ENCODE peak calls at places on chromosome 14, in eight cellular contexts. K, U, T, C, Z, B, N and D are unnamed samples. For H3K4me1, the result is how much of the 10 kb centered on the place peaks cover.

GRCh38 chr14:72644038-72644437 is 249.9 kb downstream of the DPF3 start:
- DNase-seq in K (no peak), B (peak), N (no peak), C (no peak), Z (no peak), U (no peak), T (no peak), D (no peak)

GRCh38 chr14:104690266-104690711 is 871 bp downstream of the INF2 start:
- DNase-seq in T (peak), U (no peak), Z (no peak), K (peak), B (no peak), N (no peak), C (peak), D (no peak)

GRCh38 chr14:30214456-30215090 is 286.9 kb upstream of the PRKD1 start:
- DNase-seq in C (no peak), Z (peak), K (no peak), N (no peak), U (no peak), T (peak), B (peak), D (peak)

GRCh38 chr14:102930753-102931579 is 8.5 kb downstream of the AMN start:
- DNase-seq in Z (peak), K (peak), B (peak), C (peak), U (peak), N (no peak), T (peak), D (no peak)

GRCh38 chr14:58078068-58078467 is 73.9 kb downstream of the ARMH4 start:
- DNase-seq in Z (no peak), U (no peak), B (peak), T (no peak), N (no peak), K (no peak), C (no peak), D (no peak)

GRCh38 chr14:95460647-95461478 is 55.6 kb downstream of the SYNE3 start:
- DNase-seq in N (no peak), C (no peak), U (no peak), B (peak), K (peak), T (peak), Z (peak), D (no peak)

GRCh38 chr14:73759183-73759713 is 45.1 kb upstream of the PNMA1 start:
- DNase-seq in K (peak), Z (peak), B (peak), T (peak), C (peak), N (peak), U (peak), D (peak)

GRCh38 chr14:34781242-34781641 is 66.8 kb upstream of the CFL2 start:
- DNase-seq in Z (no peak), N (no peak), C (no peak), U (no peak), K (no peak), T (no peak), B (peak), D (no peak)

GRCh38 chr14:102922490-102923200 is at the start of gene AMN:
- DNase-seq in C (no peak), Z (peak), B (no peak), T (peak), N (no peak), K (peak), U (no peak), D (no peak)

GRCh38 chr14:106564058-106564643 is 1037.8 kb downstream of the TMEM121 start:
- DNase-seq in B (no peak), K (peak), Z (peak), C (no peak), T (peak), U (no peak), N (peak), D (peak)

GRCh38 chr14:38078393-38078792 is 129.3 kb upstream of the SSTR1 start:
- DNase-seq in U (peak), B (no peak), K (peak), T (peak), N (peak), Z (no peak), C (peak), D (peak)

GRCh38 chr14:36254020-36254614 is 66.3 kb downstream of the MBIP start:
- DNase-seq in Z (peak), T (no peak), U (peak), K (no peak), C (no peak), B (peak), N (no peak), D (no peak)

GRCh38 chr14:72128629-72129028 is 196.4 kb downstream of the RGS6 start:
- DNase-seq in C (no peak), Z (no peak), T (no peak), U (no peak), N (no peak), K (no peak), B (no peak), D (no peak)

GRCh38 chr14:102891556-102891955 is 30.9 kb upstream of the AMN start:
- DNase-seq in K (no peak), B (peak), T (no peak), Z (no peak), N (no peak), C (no peak), U (no peak), D (no peak)

GRCh38 chr14:69138189-69138535 is 14.8 kb downstream of the DCAF5 start:
- DNase-seq in Z (no peak), B (peak), N (no peak), C (no peak), K (no peak), U (no peak), T (no peak), D (no peak)
- H3K4me3 ChIP-seq in Z (peak), B (no peak), N (no peak), C (no peak), K (no peak), U (no peak), T (no peak), D (no peak)

DNA sequence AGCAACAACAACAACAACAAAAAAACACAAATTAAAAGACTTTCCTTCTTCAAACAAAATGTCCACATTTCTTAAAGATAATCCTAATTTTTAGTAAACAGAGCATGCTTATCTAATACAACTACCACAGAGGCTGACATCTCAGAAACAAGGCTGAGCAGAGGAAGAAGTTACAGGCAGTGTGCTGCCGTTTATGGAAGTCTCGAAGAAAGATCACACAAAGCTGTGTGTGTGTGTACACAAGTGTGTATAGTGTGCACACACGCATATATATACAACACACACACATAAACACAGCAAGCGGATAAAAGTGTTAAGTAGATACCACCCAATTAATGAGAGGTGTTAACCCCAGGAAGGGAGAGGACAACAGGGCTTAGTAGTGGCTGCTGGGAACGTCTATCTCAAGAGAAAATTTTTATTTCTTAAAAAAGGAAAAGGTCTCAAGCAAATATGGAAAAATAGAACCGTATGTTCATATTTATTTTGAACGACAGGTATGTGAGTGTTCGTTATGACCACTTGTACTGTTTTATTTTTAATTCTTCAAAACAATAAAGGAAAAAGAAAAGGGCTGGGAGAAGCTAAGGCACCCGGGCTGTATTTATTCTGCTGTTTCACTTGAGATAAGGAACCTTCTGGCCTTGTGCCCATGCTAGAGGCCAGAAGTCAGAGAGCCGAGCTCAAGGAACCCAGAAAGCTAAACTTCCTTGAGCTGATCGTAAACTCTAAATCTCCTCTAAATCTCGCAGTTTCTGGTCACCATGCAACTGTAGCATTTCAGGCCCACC is 15.1 kb downstream of the CCDC88C start:
- DNase-seq in C (peak), K (peak), Z (no peak), U (peak), N (no peak), B (no peak), T (peak), D (peak)
- H3K4me1 ChIP-seq in C (half or more), K (under half), Z (under half), U (under half), N (half or more), B (under half), T (under half), D (half or more)

GRCh38 chr14:22532345-22533056 is 56.5 kb downstream of the DAD1 start:
- DNase-seq in U (no peak), K (no peak), B (peak), T (no peak), N (no peak), Z (no peak), C (no peak), D (no peak)
- H3K4me3 ChIP-seq in U (no peak), K (no peak), B (no peak), T (no peak), N (peak), Z (no peak), C (no peak), D (no peak)

DNA sequence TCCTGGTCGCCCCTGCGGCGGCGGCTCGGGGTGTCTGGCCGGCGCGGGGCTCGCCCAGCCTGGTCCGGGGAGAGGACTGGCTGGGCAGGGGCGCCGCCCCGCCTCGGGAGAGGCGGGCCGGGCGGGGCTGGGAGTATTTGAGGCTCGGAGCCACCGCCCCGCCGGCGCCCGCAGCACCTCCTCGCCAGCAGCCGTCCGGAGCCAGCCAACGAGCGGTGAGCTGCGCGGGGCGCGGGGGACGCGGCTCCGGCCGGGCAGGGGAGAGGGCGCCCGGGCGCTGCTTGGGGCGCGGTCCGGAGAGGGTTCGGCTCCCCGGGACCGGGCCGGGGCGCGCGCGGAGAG is at the start of gene LGALS3:
- DNase-seq in N (peak), U (peak), Z (peak), C (peak), B (peak), K (peak), T (peak), D (peak)
- H3K4me1 ChIP-seq in N (under half), U (under half), Z (under half), C (under half), B (under half), K (under half), T (under half), D (under half)

GRCh38 chr14:90966493-90966892 is 93.9 kb downstream of the RPS6KA5 start:
- DNase-seq in Z (no peak), U (no peak), N (no peak), T (no peak), C (no peak), K (no peak), B (no peak), D (no peak)

GRCh38 chr14:90968025-90968424 is 92.4 kb downstream of the RPS6KA5 start:
- DNase-seq in K (no peak), U (no peak), B (no peak), Z (no peak), N (no peak), T (no peak), C (no peak), D (no peak)

GRCh38 chr14:90969493-90970166 is 90.8 kb downstream of the RPS6KA5 start:
- DNase-seq in C (no peak), Z (no peak), U (no peak), B (no peak), T (no peak), N (no peak), K (no peak), D (no peak)

GRCh38 chr14:90971687-90972086 is 88.8 kb downstream of the RPS6KA5 start:
- DNase-seq in C (no peak), N (no peak), K (no peak), Z (no peak), T (no peak), B (no peak), U (no peak), D (no peak)

GRCh38 chr14:90970167-90970600 is 90.3 kb downstream of the RPS6KA5 start:
- DNase-seq in U (no peak), T (peak), Z (no peak), K (no peak), B (peak), C (no peak), N (no peak), D (no peak)
- H3K4me3 ChIP-seq in U (no peak), T (no peak), Z (no peak), K (no peak), B (no peak), C (no peak), N (no peak), D (no peak)

DNA sequence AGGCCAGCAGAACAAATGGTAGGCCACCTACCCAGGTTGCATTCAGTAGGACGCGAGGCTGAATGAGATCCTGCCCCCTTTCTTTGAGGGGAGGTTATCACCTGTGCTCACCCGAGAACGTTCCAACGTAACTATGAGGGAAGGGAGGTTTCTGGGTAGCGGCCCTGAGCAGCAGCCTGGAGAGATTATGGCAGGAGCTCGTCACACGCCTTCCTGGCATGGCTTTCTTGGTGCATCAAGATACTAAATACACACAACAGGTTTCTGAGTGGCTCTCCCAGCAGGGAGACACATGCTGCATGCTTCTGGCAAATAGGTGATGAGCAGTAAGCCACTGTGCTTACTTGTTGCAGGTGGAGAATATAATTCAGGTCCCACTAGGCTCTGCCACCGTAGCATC is 147.7 kb downstream of the CALM1 start:
- DNase-seq in B (no peak), U (no peak), T (no peak), N (no peak), K (no peak), C (no peak), Z (no peak), D (no peak)
- H3K4me1 ChIP-seq in B (under half), U (under half), T (under half), N (under half), K (under half), C (under half), Z (under half), D (under half)